ENCODE peak calls at places on chromosomes 5 and 9, in ten cellular contexts. X is GM23248, G is colonic mucosa, T is A549, W is OCI-LY7, J is caudate nucleus, S is H9, R is aorta, Y is stomach, H is heart right ventricle. K is an unnamed sample.

GRCh38 chr5:170736966-170737365 is 46.6 kb upstream of the GABRP start:
- DNase-seq in X (no peak), G (no peak), T (no peak), W (no peak), J (no peak), S (no peak), R (no peak), Y (no peak), H (no peak), K (peak)

GRCh38 chr9:124216474-124217176 is 41.1 kb upstream of the NEK6 start:
- DNase-seq in X (no peak), G (peak), T (no peak), W (peak), J (no peak), S (no peak), R (no peak), Y (peak), H (peak), K (peak)

GRCh38 chr9:135575995-135576631 is 14.6 kb downstream of the PAEP start:
- DNase-seq in X (no peak), G (no peak), T (no peak), W (no peak), J (no peak), S (no peak), R (peak), Y (peak), H (no peak), K (no peak)

GRCh38 chr9:138099803-138100598 is 222.4 kb downstream of the CACNA1B start:
- DNase-seq in X (no peak), G (peak), T (no peak), W (no peak), J (no peak), S (no peak), R (peak), Y (peak), H (no peak), K (peak)

GRCh38 chr5:143143973-143144372 is 259.5 kb downstream of the NR3C1 start:
- DNase-seq in X (peak), G (no peak), T (no peak), W (no peak), J (no peak), S (no peak), R (no peak), Y (no peak), H (no peak), K (no peak)

GRCh38 chr9:113707953-113708695 is 168.0 kb upstream of the ZNF618 start:
- DNase-seq in X (no peak), G (peak), T (no peak), W (no peak), J (no peak), S (no peak), R (no peak), Y (peak), H (no peak), K (peak)

GRCh38 chr9:14428781-14429230 is 114.9 kb upstream of the NFIB start:
- DNase-seq in X (peak), G (peak), T (peak), W (peak), J (peak), S (peak), R (peak), Y (peak), H (peak), K (peak)

GRCh38 chr9:13923381-13923780 is 390.6 kb downstream of the NFIB start:
- DNase-seq in X (no peak), G (no peak), T (no peak), W (no peak), J (no peak), S (no peak), R (no peak), Y (no peak), H (no peak), K (no peak)

GRCh38 chr9:37910271-37910670 is 6.3 kb upstream of the SLC25A51 start:
- DNase-seq in X (no peak), G (no peak), T (no peak), W (no peak), J (no peak), S (no peak), R (no peak), Y (no peak), H (no peak), K (no peak)

GRCh38 chr9:69996947-69997346 is 46.7 kb upstream of the MAMDC2 start:
- DNase-seq in X (no peak), G (no peak), T (no peak), W (no peak), J (no peak), S (no peak), R (no peak), Y (no peak), H (peak), K (no peak)

GRCh38 chr9:136199391-136200288 is 5.3 kb downstream of the LHX3 start:
- DNase-seq in X (no peak), G (no peak), T (no peak), W (no peak), J (no peak), S (no peak), R (no peak), Y (no peak), H (no peak), K (no peak)

GRCh38 chr9:105835721-105836120 is 141.4 kb downstream of the TMEM38B start:
- DNase-seq in X (no peak), G (no peak), T (no peak), W (no peak), J (no peak), S (no peak), R (no peak), Y (no peak), H (no peak), K (peak)

GRCh38 chr9:94720846-94721549 is 5.5 kb upstream of the AOPEP start:
- DNase-seq in X (peak), G (no peak), T (no peak), W (no peak), J (no peak), S (no peak), R (no peak), Y (no peak), H (no peak), K (no peak)

GRCh38 chr9:91483189-91483691 is 59.6 kb upstream of the NFIL3 start:
- DNase-seq in X (peak), G (no peak), T (no peak), W (no peak), J (no peak), S (no peak), R (no peak), Y (no peak), H (peak), K (no peak)

GRCh38 chr9:133666387-133666786 is 30.2 kb downstream of the DBH start:
- DNase-seq in X (no peak), G (no peak), T (no peak), W (no peak), J (no peak), S (no peak), R (no peak), Y (no peak), H (no peak), K (no peak)

GRCh38 chr9:38141751-38142150 is 72.7 kb upstream of the SHB start:
- DNase-seq in X (peak), G (no peak), T (peak), W (no peak), J (no peak), S (no peak), R (no peak), Y (no peak), H (no peak), K (peak)

GRCh38 chr5:79464695-79465332 is 49.1 kb downstream of the HOMER1 start:
- DNase-seq in X (peak), G (no peak), T (peak), W (peak), J (no peak), S (no peak), R (no peak), Y (no peak), H (no peak), K (no peak)

GRCh38 chr9:94165592-94166236 is 81.5 kb downstream of the PTPDC1 start:
- DNase-seq in X (peak), G (peak), T (peak), W (peak), J (peak), S (peak), R (peak), Y (peak), H (peak), K (peak)

GRCh38 chr9:117645245-117645636 is 59.0 kb upstream of the TLR4 start:
- DNase-seq in X (no peak), G (no peak), T (no peak), W (no peak), J (no peak), S (no peak), R (no peak), Y (no peak), H (no peak), K (peak)

GRCh38 chr5:139431706-139432105 is 7.6 kb downstream of the DNAJC18 start:
- DNase-seq in X (no peak), G (no peak), T (no peak), W (no peak), J (no peak), S (no peak), R (no peak), Y (no peak), H (no peak), K (no peak)

GRCh38 chr9:104907278-104907951 is 20.5 kb downstream of the ABCA1 start:
- DNase-seq in X (peak), G (no peak), T (peak), W (no peak), J (no peak), S (no peak), R (no peak), Y (no peak), H (peak), K (peak)

GRCh38 chr9:133563286-133564213 is 29.0 kb downstream of the ADAMTSL2 start:
- DNase-seq in X (peak), G (peak), T (peak), W (no peak), J (no peak), S (no peak), R (no peak), Y (no peak), H (peak), K (no peak)

GRCh38 chr5:881551-881935 is 11.1 kb downstream of the BRD9 start:
- DNase-seq in X (no peak), G (no peak), T (no peak), W (no peak), J (no peak), S (no peak), R (peak), Y (no peak), H (no peak), K (no peak)

GRCh38 chr5:133861161-133861737 is 107.2 kb downstream of the C5orf15 start:
- DNase-seq in X (no peak), G (no peak), T (no peak), W (no peak), J (no peak), S (no peak), R (peak), Y (no peak), H (no peak), K (no peak)

GRCh38 chr9:104388071-104388470 is 116.0 kb upstream of the OR13F1 start:
- DNase-seq in X (no peak), G (no peak), T (no peak), W (no peak), J (no peak), S (no peak), R (no peak), Y (no peak), H (no peak), K (no peak)

GRCh38 chr9:89226076-89226475 is 47.5 kb upstream of the SHC3 start:
- DNase-seq in X (peak), G (no peak), T (no peak), W (no peak), J (no peak), S (peak), R (no peak), Y (no peak), H (no peak), K (peak)

GRCh38 chr9:7691909-7692308 is 107.7 kb downstream of the DMAC1 start:
- DNase-seq in X (no peak), G (no peak), T (no peak), W (no peak), J (no peak), S (no peak), R (no peak), Y (no peak), H (no peak), K (no peak)

GRCh38 chr5:123696948-123697347 is 185.0 kb downstream of the CSNK1G3 start:
- DNase-seq in X (peak), G (no peak), T (peak), W (no peak), J (peak), S (no peak), R (no peak), Y (no peak), H (peak), K (no peak)

GRCh38 chr5:378976-379742 is 57.6 kb downstream of the AHRR start:
- DNase-seq in X (peak), G (peak), T (no peak), W (no peak), J (no peak), S (peak), R (peak), Y (no peak), H (no peak), K (peak)

GRCh38 chr9:353077-353476 is 138.4 kb downstream of the DOCK8 start:
- DNase-seq in X (no peak), G (no peak), T (no peak), W (no peak), J (no peak), S (no peak), R (no peak), Y (no peak), H (no peak), K (no peak)

GRCh38 chr5:31530541-31531265 is 1.2 kb downstream of the DROSHA start:
- DNase-seq in X (peak), G (no peak), T (no peak), W (peak), J (no peak), S (no peak), R (no peak), Y (no peak), H (no peak), K (no peak)

GRCh38 chr5:168092786-168093185 is 198.7 kb upstream of the WWC1 start:
- DNase-seq in X (no peak), G (no peak), T (no peak), W (no peak), J (no peak), S (no peak), R (no peak), Y (no peak), H (no peak), K (no peak)

GRCh38 chr9:136081113-136081825 is 13.8 kb downstream of the NACC2 start:
- DNase-seq in X (no peak), G (no peak), T (no peak), W (no peak), J (no peak), S (peak), R (peak), Y (peak), H (peak), K (no peak)

GRCh38 chr5:172422255-172422654 is 32.1 kb downstream of the SH3PXD2B start:
- DNase-seq in X (no peak), G (no peak), T (no peak), W (no peak), J (no peak), S (no peak), R (no peak), Y (no peak), H (no peak), K (no peak)

GRCh38 chr5:172426086-172426485 is 28.2 kb downstream of the SH3PXD2B start:
- DNase-seq in X (no peak), G (no peak), T (no peak), W (no peak), J (no peak), S (no peak), R (no peak), Y (no peak), H (no peak), K (no peak)

GRCh38 chr5:172425402-172425801 is 28.9 kb downstream of the SH3PXD2B start:
- DNase-seq in X (no peak), G (no peak), T (no peak), W (no peak), J (no peak), S (no peak), R (no peak), Y (no peak), H (no peak), K (no peak)

GRCh38 chr5:172423379-172424110 is 30.8 kb downstream of the SH3PXD2B start:
- DNase-seq in X (no peak), G (no peak), T (no peak), W (no peak), J (no peak), S (no peak), R (no peak), Y (no peak), H (no peak), K (no peak)

DNA sequence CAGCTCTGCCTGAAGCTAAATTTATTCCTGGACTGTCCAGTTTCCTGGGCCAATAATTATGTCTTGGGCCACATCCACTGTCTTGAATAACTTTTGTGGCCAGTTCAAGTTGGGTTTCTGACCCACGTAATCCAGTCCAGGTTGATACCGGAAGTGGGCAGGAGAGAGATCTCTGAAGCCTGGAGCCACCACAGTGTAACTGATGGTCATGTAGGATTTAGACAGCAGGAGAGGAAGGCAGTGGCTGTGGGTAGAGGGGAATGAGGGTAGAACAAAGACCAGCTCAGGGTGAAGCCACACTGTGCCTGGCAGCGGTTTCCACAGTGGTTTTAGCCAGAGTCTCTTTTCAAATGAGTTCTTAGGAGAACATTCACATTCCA is 30.2 kb downstream of the SH3PXD2B start:
- DNase-seq in X (no peak), G (no peak), T (no peak), W (no peak), J (no peak), S (no peak), R (no peak), Y (no peak), H (no peak), K (no peak)
- H3K27ac ChIP-seq in X (no peak), G (no peak), T (no peak), W (no peak), J (no peak), S (no peak), R (no peak), Y (peak), H (peak), K (no peak)

GRCh38 chr5:83312672-83313071 is 158.9 kb upstream of the VCAN start:
- DNase-seq in X (no peak), G (no peak), T (no peak), W (no peak), J (no peak), S (no peak), R (no peak), Y (no peak), H (no peak), K (no peak)

GRCh38 chr5:83306572-83307241 is 164.8 kb upstream of the VCAN start:
- DNase-seq in X (peak), G (no peak), T (no peak), W (no peak), J (no peak), S (no peak), R (peak), Y (peak), H (peak), K (no peak)
- H3K27ac ChIP-seq in X (peak), G (no peak), T (no peak), W (no peak), J (no peak), S (no peak), R (no peak), Y (no peak), H (peak), K (no peak)

GRCh38 chr5:135369952-135370351 is 29.1 kb downstream of the MACROH2A1 start:
- DNase-seq in X (no peak), G (no peak), T (no peak), W (no peak), J (no peak), S (no peak), R (no peak), Y (no peak), H (no peak), K (no peak)

GRCh38 chr5:135373747-135374515 is 25.1 kb downstream of the MACROH2A1 start:
- DNase-seq in X (peak), G (no peak), T (no peak), W (no peak), J (no peak), S (no peak), R (no peak), Y (no peak), H (peak), K (no peak)

GRCh38 chr5:135375040-135375439 is 24.0 kb downstream of the MACROH2A1 start:
- DNase-seq in X (peak), G (no peak), T (no peak), W (no peak), J (no peak), S (no peak), R (no peak), Y (no peak), H (no peak), K (no peak)

GRCh38 chr5:135372654-135373381 is 26.2 kb downstream of the MACROH2A1 start:
- DNase-seq in X (no peak), G (no peak), T (no peak), W (no peak), J (no peak), S (no peak), R (no peak), Y (no peak), H (no peak), K (no peak)

GRCh38 chr5:135371738-135372232 is 27.2 kb downstream of the MACROH2A1 start:
- DNase-seq in X (peak), G (no peak), T (peak), W (no peak), J (no peak), S (no peak), R (no peak), Y (no peak), H (no peak), K (no peak)
- H3K27ac ChIP-seq in X (peak), G (no peak), T (peak), W (no peak), J (no peak), S (no peak), R (no peak), Y (no peak), H (no peak), K (no peak)

GRCh38 chr5:150322202-150322601 is 19.5 kb upstream of the ARSI start:
- DNase-seq in X (peak), G (no peak), T (no peak), W (no peak), J (no peak), S (no peak), R (no peak), Y (no peak), H (no peak), K (no peak)
- H3K27ac ChIP-seq in X (peak), G (no peak), T (peak), W (no peak), J (no peak), S (no peak), R (no peak), Y (no peak), H (no peak), K (no peak)

GRCh38 chr5:177231479-177232250 is 71.9 kb downstream of the RAB24 start:
- DNase-seq in X (no peak), G (no peak), T (no peak), W (no peak), J (no peak), S (no peak), R (no peak), Y (no peak), H (no peak), K (no peak)

GRCh38 chr5:177232358-177232757 is 71.2 kb downstream of the RAB24 start:
- DNase-seq in X (no peak), G (no peak), T (no peak), W (no peak), J (no peak), S (no peak), R (no peak), Y (no peak), H (no peak), K (no peak)

GRCh38 chr5:177233206-177233605 is 70.3 kb downstream of the RAB24 start:
- DNase-seq in X (peak), G (no peak), T (no peak), W (no peak), J (no peak), S (no peak), R (no peak), Y (no peak), H (no peak), K (no peak)

GRCh38 chr5:177233802-177234201 is 69.7 kb downstream of the RAB24 start:
- DNase-seq in X (no peak), G (no peak), T (no peak), W (no peak), J (no peak), S (no peak), R (no peak), Y (no peak), H (no peak), K (no peak)

DNA sequence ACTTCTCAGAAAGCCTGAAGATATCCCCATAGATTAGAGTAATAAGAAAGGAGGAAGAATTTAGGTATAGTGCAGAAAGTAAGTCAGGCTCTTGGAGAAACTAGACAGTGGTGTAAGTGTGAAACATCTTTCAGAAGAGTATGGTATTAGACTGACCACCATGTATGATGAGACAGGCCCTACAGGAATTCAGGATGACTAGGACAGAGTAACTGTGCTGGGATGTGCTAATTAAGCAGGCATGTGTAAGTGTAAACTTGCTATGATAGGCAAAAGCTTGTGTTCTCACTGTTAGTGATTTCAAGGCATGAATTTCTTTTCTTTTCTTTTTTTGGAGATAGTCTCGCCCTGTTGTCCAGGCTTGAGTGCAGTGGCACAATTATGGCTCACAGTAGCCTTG is 70.8 kb downstream of the RAB24 start:
- DNase-seq in X (peak), G (no peak), T (no peak), W (no peak), J (no peak), S (no peak), R (no peak), Y (no peak), H (no peak), K (no peak)
- H3K27ac ChIP-seq in X (peak), G (no peak), T (no peak), W (no peak), J (no peak), S (no peak), R (no peak), Y (no peak), H (no peak), K (no peak)

DNA sequence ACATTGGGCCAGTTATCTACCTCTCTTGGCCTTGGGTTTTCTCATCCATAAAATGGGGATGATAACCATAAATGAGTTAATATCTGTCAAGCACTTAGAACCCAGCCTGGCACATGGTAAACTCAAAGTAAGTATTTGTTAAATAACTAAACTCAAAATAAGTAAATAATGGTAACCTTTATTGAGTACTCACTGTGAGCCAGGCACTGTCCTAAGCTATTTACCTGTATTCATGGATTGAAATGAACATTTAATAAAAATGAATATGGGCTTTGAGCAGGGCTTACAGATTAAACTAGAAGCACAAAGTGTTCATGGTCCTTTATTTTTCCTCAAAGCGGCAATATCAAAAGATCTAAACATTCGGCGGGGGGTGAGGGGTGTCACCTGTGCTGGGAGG is 16.7 kb downstream of the CORO2A start:
- DNase-seq in X (no peak), G (no peak), T (no peak), W (no peak), J (no peak), S (no peak), R (no peak), Y (no peak), H (no peak), K (no peak)
- H3K27ac ChIP-seq in X (no peak), G (no peak), T (no peak), W (no peak), J (no peak), S (no peak), R (no peak), Y (no peak), H (no peak), K (no peak)

K was measured in endodermal cell.